ENCODE peak calls at places on chromosomes 13 and 19, in five cellular contexts. D, T, M, X and P are unnamed samples.

GRCh38 chr13:98252931-98253470 is 75.9 kb upstream of the RNF113B start:
- DNase-seq in D (peak; percentile 53), X (no peak), T (no peak), M (no peak), P (no peak)

GRCh38 chr13:23993439-23993980 is 96.2 kb upstream of the C1QTNF9B start:
- DNase-seq in M (no peak), X (no peak), T (no peak), D (no peak), P (no peak)

GRCh38 chr19:34184880-34185491 is 12.7 kb downstream of the LSM14A start:
- DNase-seq in D (peak; percentile 20), X (no peak), M (no peak), T (no peak), P (no peak)

GRCh38 chr13:109419896-109420295 is 366.5 kb downstream of the IRS2 start:
- DNase-seq in T (no peak), M (no peak), X (no peak), D (no peak), P (no peak)

GRCh38 chr19:14890616-14891379 is 4.9 kb upstream of the OR7A17 start:
- DNase-seq in X (no peak), T (no peak), D (no peak), M (no peak), P (no peak)

GRCh38 chr13:100633461-100633860 is 41.1 kb downstream of the TMTC4 start:
- DNase-seq in T (no peak), D (peak; percentile 70), X (no peak), M (no peak), P (no peak)

GRCh38 chr19:47027586-47028371 is 8.1 kb downstream of the NPAS1 start:
- DNase-seq in T (no peak), D (no peak), M (no peak), X (no peak), P (no peak)

GRCh38 chr13:38866649-38867048 is 124.0 kb downstream of the STOML3 start:
- DNase-seq in D (no peak), M (no peak), X (no peak), T (no peak), P (no peak)

GRCh38 chr19:48478339-48479061 is 9.3 kb downstream of the CYTH2 start:
- DNase-seq in M (no peak), T (no peak), X (no peak), D (no peak), P (no peak)